ENCODE peak calls at places on chromosomes 5 and 9, in nine cellular contexts. P, S, V, Q, J, E, F, B and W are unnamed samples.

GRCh38 chr9:104944871-104945270 is 16.9 kb upstream of the ABCA1 start:
- DNase-seq in P (no peak), S (no peak), V (no peak), Q (no peak), J (no peak), E (no peak), F (no peak), B (no peak), W (no peak)

GRCh38 chr9:69292078-69292477 is 32.9 kb upstream of the ENTREP1 start:
- DNase-seq in P (no peak), S (no peak), V (no peak), Q (no peak), J (no peak), E (no peak), F (no peak), B (peak; percentile 34), W (no peak)

GRCh38 chr9:134629586-134630392 is 11.8 kb upstream of the COL5A1 start:
- DNase-seq in P (peak; percentile 38), S (no peak), V (peak; percentile 6), Q (peak; percentile 74), J (peak; percentile 15), E (no peak), F (no peak), B (no peak), W (peak; percentile 26)

GRCh38 chr5:8730194-8730593 is 815.7 kb downstream of the SEMA5A start:
- DNase-seq in P (no peak), S (no peak), V (no peak), Q (no peak), J (no peak), E (no peak), F (no peak), B (no peak), W (no peak)

GRCh38 chr9:91033802-91034201 is 232.2 kb downstream of the SYK start:
- DNase-seq in P (no peak), S (no peak), V (no peak), Q (no peak), J (peak; percentile 22), E (no peak), F (no peak), B (peak; percentile 4), W (no peak)

GRCh38 chr9:32906213-32906612 is 95.2 kb downstream of the APTX start:
- DNase-seq in P (no peak), S (no peak), V (no peak), Q (no peak), J (no peak), E (no peak), F (no peak), B (no peak), W (no peak)

GRCh38 chr5:103258957-103259704 is 568 bp downstream of the MACIR start:
- DNase-seq in P (peak; percentile 59), S (peak; percentile 38), V (peak; percentile 32), Q (peak; percentile 94), J (peak; percentile 45), E (no peak), F (peak; percentile 66), B (no peak), W (peak; percentile 32)

GRCh38 chr9:114005371-114006154 is 72.5 kb downstream of the AMBP start:
- DNase-seq in P (peak; percentile 12), S (no peak), V (no peak), Q (no peak), J (no peak), E (no peak), F (no peak), B (no peak), W (peak; percentile 5)

GRCh38 chr9:128558431-128559310 is 6.3 kb downstream of the SPTAN1 start:
- DNase-seq in P (peak; percentile 73), S (peak; percentile 72), V (peak; percentile 59), Q (no peak), J (peak; percentile 78), E (no peak), F (peak; percentile 97), B (peak; percentile 44), W (peak; percentile 83)

GRCh38 chr9:96350866-96351265 is 32.6 kb downstream of the SLC35D2 start:
- DNase-seq in P (no peak), S (no peak), V (no peak), Q (no peak), J (no peak), E (no peak), F (no peak), B (no peak), W (no peak)

GRCh38 chr9:116279230-116279629 is 125.6 kb downstream of the PAPPA start:
- DNase-seq in P (no peak), S (no peak), V (no peak), Q (no peak), J (no peak), E (no peak), F (peak; percentile 19), B (no peak), W (no peak)

GRCh38 chr5:135376961-135377621 is 21.9 kb downstream of the MACROH2A1 start:
- DNase-seq in P (no peak), S (no peak), V (no peak), Q (no peak), J (no peak), E (no peak), F (peak; percentile 66), B (no peak), W (no peak)

GRCh38 chr5:75965292-75965691 is 117.9 kb upstream of the SV2C start:
- DNase-seq in P (no peak), S (no peak), V (no peak), Q (no peak), J (no peak), E (no peak), F (no peak), B (no peak), W (no peak)

GRCh38 chr5:16733597-16733996 is 116.8 kb upstream of the RETREG1 start:
- DNase-seq in P (no peak), S (no peak), V (no peak), Q (no peak), J (no peak), E (no peak), F (no peak), B (no peak), W (no peak)

GRCh38 chr5:6554812-6555211 is 78.0 kb downstream of the NSUN2 start:
- DNase-seq in P (no peak), S (no peak), V (no peak), Q (no peak), J (no peak), E (no peak), F (peak; percentile 40), B (no peak), W (no peak)

GRCh38 chr5:43039468-43040286 is 442 bp downstream of the ANXA2R start:
- DNase-seq in P (no peak), S (peak; percentile 82), V (peak; percentile 84), Q (peak; percentile 84), J (peak; percentile 60), E (no peak), F (peak; percentile 83), B (peak; percentile 56), W (peak; percentile 53)

GRCh38 chr5:131747180-131748105 is 49.4 kb downstream of the FNIP1 start:
- DNase-seq in P (no peak), S (no peak), V (no peak), Q (no peak), J (no peak), E (no peak), F (no peak), B (no peak), W (no peak)

GRCh38 chr9:112299514-112299913 is 33.9 kb downstream of the PTBP3 start:
- DNase-seq in P (no peak), S (no peak), V (no peak), Q (no peak), J (no peak), E (no peak), F (peak; percentile 76), B (no peak), W (no peak)

DNA sequence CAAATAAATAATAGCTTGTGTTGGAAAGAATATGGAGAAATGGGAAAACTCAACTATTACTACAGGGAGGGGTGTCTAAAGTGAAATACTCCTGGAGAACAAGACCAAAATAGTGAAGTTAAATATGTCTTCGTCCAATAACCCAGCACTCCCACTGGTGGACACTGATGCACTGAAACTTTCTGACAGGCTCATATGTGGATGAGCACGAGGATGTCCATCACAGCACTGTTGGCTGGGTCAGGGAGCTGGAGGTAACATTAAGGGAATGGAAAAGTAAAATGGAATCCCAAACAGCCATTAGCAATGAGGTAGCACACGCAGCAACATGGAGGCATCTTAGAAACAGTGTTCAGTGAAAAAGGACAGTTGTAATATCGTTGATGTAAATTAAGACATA is 86.5 kb downstream of the LMNB1 start:
- DNase-seq in P (no peak), S (no peak), V (no peak), Q (no peak), J (no peak), E (no peak), F (no peak), B (no peak), W (no peak)
- TF ChIP-seq CTCF in P (no peak), S (no peak), V (no peak), Q (no peak), J (no peak), E (no peak), F (no peak), B (no peak), W (no peak)

GRCh38 chr5:13214182-13214581 is 730.3 kb downstream of the DNAH5 start:
- DNase-seq in P (no peak), S (no peak), V (no peak), Q (no peak), J (no peak), E (no peak), F (no peak), B (no peak), W (no peak)

GRCh38 chr5:13215806-13216205 is 728.7 kb downstream of the DNAH5 start:
- DNase-seq in P (no peak), S (no peak), V (no peak), Q (no peak), J (no peak), E (no peak), F (no peak), B (no peak), W (no peak)

GRCh38 chr5:13212843-13213242 is 731.6 kb downstream of the DNAH5 start:
- DNase-seq in P (no peak), S (no peak), V (no peak), Q (no peak), J (no peak), E (no peak), F (no peak), B (no peak), W (no peak)

GRCh38 chr5:13215370-13215769 is 729.1 kb downstream of the DNAH5 start:
- DNase-seq in P (no peak), S (no peak), V (no peak), Q (no peak), J (no peak), E (no peak), F (no peak), B (no peak), W (no peak)

GRCh38 chr5:13211064-13211463 is 733.4 kb downstream of the DNAH5 start:
- DNase-seq in P (no peak), S (no peak), V (no peak), Q (no peak), J (no peak), E (no peak), F (no peak), B (no peak), W (no peak)
- H3K4me1 ChIP-seq in P (no peaks in the 10 kb centered on the region), S (no peaks in the 10 kb centered on the region), V (no peaks in the 10 kb centered on the region), Q (no peaks in the 10 kb centered on the region), J (no peaks in the 10 kb centered on the region), E (no peaks in the 10 kb centered on the region), F (no peaks in the 10 kb centered on the region), B (no peaks in the 10 kb centered on the region), W (no peaks in the 10 kb centered on the region)

GRCh38 chr5:160421625-160422258 is at the start of gene PTTG1:
- DNase-seq in P (peak; percentile 90), S (peak; percentile 94), V (peak; percentile 92), Q (peak; percentile 99), J (peak; percentile 95), E (peak; percentile 77), F (peak; percentile 99), B (peak; percentile 93), W (peak; percentile 96)
- TF ChIP-seq POLR2A in P (no peak), S (peak; percentile 70), V (no peak), Q (peak; percentile 31), J (peak; percentile 51), E (peak; percentile 65), F (peak; percentile 74), B (peak; percentile 88), W (no peak)

GRCh38 chr5:174877987-174878386 is 153.6 kb downstream of the MSX2 start:
- DNase-seq in P (no peak), S (no peak), V (no peak), Q (no peak), J (no peak), E (no peak), F (no peak), B (no peak), W (no peak)
- TF ChIP-seq CTCF in P (no peak), S (no peak), V (no peak), Q (no peak), J (no peak), E (no peak), F (no peak), B (no peak), W (no peak)